ENCODE peak calls at places on chromosomes 11 and 22, in six cellular contexts. One of them, this sample, is unnamed.
A peak's percentile ranks its signal among the peaks of the same experiment; 100 is the strongest.

GRCh38 chr11:17508816-17509215 is 32.2 kb upstream of the ABCC8 start:
- DNase-seq in tibial artery: no peak
- DNase-seq in naive thymus-derived CD8-positive, alpha-beta T cell: no peak
- DNase-seq in activated CD4-positive, alpha-beta T cell treated with anti-CD3 and anti-CD28 coated beads for 1 hour: no peak
- DNase-seq in A673: no peak
- DNase-seq in GM10248: no peak
- DNase-seq in this sample: no peak

GRCh38 chr11:106697058-106697457 is 321.2 kb downstream of the GUCY1A2 start:
- DNase-seq in tibial artery: no peak
- DNase-seq in GM10248: no peak
- DNase-seq in A673: no peak
- DNase-seq in naive thymus-derived CD8-positive, alpha-beta T cell: no peak
- DNase-seq in activated CD4-positive, alpha-beta T cell treated with anti-CD3 and anti-CD28 coated beads for 1 hour: no peak
- DNase-seq in this sample: no peak

GRCh38 chr11:89361738-89362137 is 129.4 kb downstream of the NOX4 start:
- DNase-seq in tibial artery: no peak
- DNase-seq in naive thymus-derived CD8-positive, alpha-beta T cell: no peak
- DNase-seq in activated CD4-positive, alpha-beta T cell treated with anti-CD3 and anti-CD28 coated beads for 1 hour: no peak
- DNase-seq in GM10248: no peak
- DNase-seq in A673: no peak
- DNase-seq in this sample: no peak

GRCh38 chr11:122843281-122844150 is 5.2 kb downstream of the CRTAM start:
- DNase-seq in GM10248: peak; percentile 26
- DNase-seq in tibial artery: no peak
- DNase-seq in naive thymus-derived CD8-positive, alpha-beta T cell: peak; percentile 73
- DNase-seq in A673: no peak
- DNase-seq in activated CD4-positive, alpha-beta T cell treated with anti-CD3 and anti-CD28 coated beads for 1 hour: no peak
- DNase-seq in this sample: no peak

GRCh38 chr11:63985812-63986155 is 454 bp upstream of the OTUB1 start:
- DNase-seq in activated CD4-positive, alpha-beta T cell treated with anti-CD3 and anti-CD28 coated beads for 1 hour: peak; percentile 53
- DNase-seq in GM10248: peak; percentile 75
- DNase-seq in A673: no peak
- DNase-seq in tibial artery: no peak
- DNase-seq in naive thymus-derived CD8-positive, alpha-beta T cell: peak; percentile 83
- DNase-seq in this sample: no peak

GRCh38 chr22:41862160-41862529 is 29.2 kb downstream of the SREBF2 start:
- DNase-seq in GM10248: peak; percentile 70
- DNase-seq in activated CD4-positive, alpha-beta T cell treated with anti-CD3 and anti-CD28 coated beads for 1 hour: no peak
- DNase-seq in naive thymus-derived CD8-positive, alpha-beta T cell: peak; percentile 72
- DNase-seq in A673: no peak
- DNase-seq in tibial artery: no peak
- DNase-seq in this sample: peak; percentile 53

GRCh38 chr22:36433318-36434231 is 45.8 kb upstream of the MYH9 start:
- DNase-seq in activated CD4-positive, alpha-beta T cell treated with anti-CD3 and anti-CD28 coated beads for 1 hour: no peak
- DNase-seq in naive thymus-derived CD8-positive, alpha-beta T cell: no peak
- DNase-seq in tibial artery: no peak
- DNase-seq in A673: no peak
- DNase-seq in GM10248: no peak
- DNase-seq in this sample: no peak

GRCh38 chr11:15006139-15006759 is 34.1 kb upstream of the CALCA start:
- DNase-seq in GM10248: peak; percentile 15
- DNase-seq in activated CD4-positive, alpha-beta T cell treated with anti-CD3 and anti-CD28 coated beads for 1 hour: no peak
- DNase-seq in tibial artery: no peak
- DNase-seq in A673: peak; percentile 66
- DNase-seq in naive thymus-derived CD8-positive, alpha-beta T cell: no peak
- DNase-seq in this sample: no peak

GRCh38 chr11:68950268-68950667 is 30.5 kb downstream of the MRGPRD start:
- DNase-seq in A673: peak; percentile 38
- DNase-seq in GM10248: no peak
- DNase-seq in tibial artery: no peak
- DNase-seq in activated CD4-positive, alpha-beta T cell treated with anti-CD3 and anti-CD28 coated beads for 1 hour: no peak
- DNase-seq in naive thymus-derived CD8-positive, alpha-beta T cell: no peak
- DNase-seq in this sample: no peak

GRCh38 chr11:117807482-117808272 is 10.7 kb upstream of the DSCAML1 start:
- DNase-seq in A673: peak; percentile 83
- DNase-seq in naive thymus-derived CD8-positive, alpha-beta T cell: peak; percentile 87
- DNase-seq in tibial artery: peak; percentile 89
- DNase-seq in activated CD4-positive, alpha-beta T cell treated with anti-CD3 and anti-CD28 coated beads for 1 hour: peak; percentile 66
- DNase-seq in GM10248: peak; percentile 78
- DNase-seq in this sample: peak; percentile 60

GRCh38 chr11:103358251-103358650 is 249.0 kb downstream of the DYNC2H1 start:
- DNase-seq in activated CD4-positive, alpha-beta T cell treated with anti-CD3 and anti-CD28 coated beads for 1 hour: no peak
- DNase-seq in tibial artery: no peak
- DNase-seq in naive thymus-derived CD8-positive, alpha-beta T cell: no peak
- DNase-seq in A673: no peak
- DNase-seq in GM10248: no peak
- DNase-seq in this sample: no peak

GRCh38 chr11:112029460-112029859 is 4.3 kb downstream of the DLAT start:
- DNase-seq in GM10248: no peak
- DNase-seq in tibial artery: no peak
- DNase-seq in activated CD4-positive, alpha-beta T cell treated with anti-CD3 and anti-CD28 coated beads for 1 hour: no peak
- DNase-seq in A673: no peak
- DNase-seq in naive thymus-derived CD8-positive, alpha-beta T cell: no peak
- DNase-seq in this sample: no peak

GRCh38 chr22:44020981-44021380 is 3.1 kb upstream of the PARVB start:
- DNase-seq in A673: no peak
- DNase-seq in tibial artery: no peak
- DNase-seq in GM10248: no peak
- DNase-seq in naive thymus-derived CD8-positive, alpha-beta T cell: no peak
- DNase-seq in activated CD4-positive, alpha-beta T cell treated with anti-CD3 and anti-CD28 coated beads for 1 hour: no peak
- DNase-seq in this sample: no peak

GRCh38 chr22:47442821-47443220 is 680.4 kb downstream of the TBC1D22A start:
- DNase-seq in GM10248: no peak
- DNase-seq in A673: no peak
- DNase-seq in naive thymus-derived CD8-positive, alpha-beta T cell: no peak
- DNase-seq in activated CD4-positive, alpha-beta T cell treated with anti-CD3 and anti-CD28 coated beads for 1 hour: no peak
- DNase-seq in tibial artery: no peak
- DNase-seq in this sample: no peak

GRCh38 chr11:2769779-2770555 is 70.2 kb upstream of the KCNQ1OT1 start:
- DNase-seq in activated CD4-positive, alpha-beta T cell treated with anti-CD3 and anti-CD28 coated beads for 1 hour: no peak
- DNase-seq in tibial artery: no peak
- DNase-seq in naive thymus-derived CD8-positive, alpha-beta T cell: peak; percentile 62
- DNase-seq in GM10248: no peak
- DNase-seq in A673: no peak
- DNase-seq in this sample: peak; percentile 12

GRCh38 chr11:43516316-43516820 is 157.6 kb downstream of the TTC17 start:
- DNase-seq in activated CD4-positive, alpha-beta T cell treated with anti-CD3 and anti-CD28 coated beads for 1 hour: no peak
- DNase-seq in tibial artery: no peak
- DNase-seq in GM10248: no peak
- DNase-seq in naive thymus-derived CD8-positive, alpha-beta T cell: no peak
- DNase-seq in A673: no peak
- DNase-seq in this sample: no peak

GRCh38 chr11:105206633-105207032 is 67.1 kb upstream of the CARD18 start:
- DNase-seq in tibial artery: no peak
- DNase-seq in activated CD4-positive, alpha-beta T cell treated with anti-CD3 and anti-CD28 coated beads for 1 hour: no peak
- DNase-seq in GM10248: no peak
- DNase-seq in naive thymus-derived CD8-positive, alpha-beta T cell: no peak
- DNase-seq in A673: no peak
- DNase-seq in this sample: no peak

GRCh38 chr22:19455585-19456370 is 8.3 kb upstream of the C22orf39 start:
- DNase-seq in A673: no peak
- DNase-seq in GM10248: no peak
- DNase-seq in tibial artery: no peak
- DNase-seq in naive thymus-derived CD8-positive, alpha-beta T cell: no peak
- DNase-seq in activated CD4-positive, alpha-beta T cell treated with anti-CD3 and anti-CD28 coated beads for 1 hour: no peak
- DNase-seq in this sample: no peak

GRCh38 chr22:48748860-48749554 is 1078.7 kb downstream of the BRD1 start:
- DNase-seq in A673: no peak
- DNase-seq in tibial artery: peak; percentile 13
- DNase-seq in activated CD4-positive, alpha-beta T cell treated with anti-CD3 and anti-CD28 coated beads for 1 hour: no peak
- DNase-seq in GM10248: no peak
- DNase-seq in naive thymus-derived CD8-positive, alpha-beta T cell: peak; percentile 28
- DNase-seq in this sample: no peak

GRCh38 chr11:114321621-114322257 is 25.5 kb downstream of the NNMT start:
- DNase-seq in naive thymus-derived CD8-positive, alpha-beta T cell: no peak
- DNase-seq in activated CD4-positive, alpha-beta T cell treated with anti-CD3 and anti-CD28 coated beads for 1 hour: no peak
- DNase-seq in GM10248: no peak
- DNase-seq in tibial artery: peak; percentile 68
- DNase-seq in A673: no peak
- DNase-seq in this sample: peak; percentile 42

GRCh38 chr11:79060534-79060933 is 380.3 kb downstream of the TENM4 start:
- DNase-seq in tibial artery: no peak
- DNase-seq in naive thymus-derived CD8-positive, alpha-beta T cell: no peak
- DNase-seq in GM10248: no peak
- DNase-seq in A673: no peak
- DNase-seq in activated CD4-positive, alpha-beta T cell treated with anti-CD3 and anti-CD28 coated beads for 1 hour: no peak
- DNase-seq in this sample: no peak

GRCh38 chr11:134560066-134560465 is 148.0 kb upstream of the B3GAT1 start:
- DNase-seq in GM10248: no peak
- DNase-seq in tibial artery: no peak
- DNase-seq in A673: no peak
- DNase-seq in activated CD4-positive, alpha-beta T cell treated with anti-CD3 and anti-CD28 coated beads for 1 hour: no peak
- DNase-seq in naive thymus-derived CD8-positive, alpha-beta T cell: no peak
- DNase-seq in this sample: no peak

GRCh38 chr11:72758304-72758689 is 6.1 kb upstream of the ARAP1 start:
- DNase-seq in GM10248: no peak
- DNase-seq in tibial artery: no peak
- DNase-seq in activated CD4-positive, alpha-beta T cell treated with anti-CD3 and anti-CD28 coated beads for 1 hour: no peak
- DNase-seq in naive thymus-derived CD8-positive, alpha-beta T cell: no peak
- DNase-seq in A673: no peak
- DNase-seq in this sample: no peak

This sample was measured in ovary.